ENCODE peak calls at places on chromosomes 16 and 17, in nine cellular contexts. B is BE2C; E is nucleus accumbens; Q is stimulated activated naive B cell treated with anti-CD40 and anti-IgM and Interleukin-4, amounts not matched to agents 10 μg/mL and 1 μg/mL and 100 μg/mL, for 72 hours; K is amniotic stem cell; M is aorta; A is GM19239; C is A549; N is fibroblast of mammary gland. I is an unnamed sample.

GRCh38 chr16:70298988-70299938 is at the start of gene DDX19B:
- DNase-seq in C (peak), Q (peak), M (peak), B (peak), A (peak), E (peak), K (peak), N (peak), I (no peak)

GRCh38 chr17:78726471-78727010 is 55.5 kb downstream of the CYTH1 start:
- DNase-seq in N (no peak), E (no peak), K (no peak), M (no peak), Q (no peak), C (no peak), A (no peak), B (no peak), I (no peak)

GRCh38 chr17:6796887-6797490 is 21.0 kb downstream of the FBXO39 start:
- DNase-seq in A (no peak), M (no peak), Q (no peak), N (peak), C (no peak), B (no peak), K (no peak), E (no peak), I (no peak)

GRCh38 chr17:42519546-42520444 is 16.2 kb upstream of the NAGLU start:
- DNase-seq in E (peak), B (no peak), A (no peak), M (peak), K (peak), C (peak), Q (no peak), N (peak), I (peak)

GRCh38 chr16:28130099-28131088 is 66.9 kb upstream of the GSG1L start:
- DNase-seq in A (no peak), C (no peak), E (no peak), Q (no peak), B (no peak), K (no peak), M (no peak), N (peak), I (peak)

GRCh38 chr16:69691980-69692911 is 34.1 kb downstream of the NQO1 start:
- DNase-seq in N (peak), K (no peak), C (no peak), B (no peak), A (peak), E (no peak), Q (no peak), M (no peak), I (no peak)

GRCh38 chr17:32943647-32944191 is 15.8 kb downstream of the TMEM98 start:
- DNase-seq in E (no peak), Q (no peak), N (peak), C (no peak), B (no peak), K (no peak), M (no peak), A (no peak), I (no peak)

GRCh38 chr16:7137560-7138330 is 194.9 kb upstream of the RBFOX1 start:
- DNase-seq in A (no peak), Q (no peak), B (no peak), M (no peak), N (peak), K (no peak), C (peak), E (no peak), I (no peak)

GRCh38 chr17:7043544-7044268 is at the start of gene SLC16A11:
- DNase-seq in N (no peak), C (no peak), E (peak), K (no peak), A (no peak), B (peak), Q (peak), M (no peak), I (no peak)

GRCh38 chr16:66511615-66512500 is 38.1 kb downstream of the TK2 start:
- DNase-seq in C (peak), B (peak), N (peak), A (no peak), M (no peak), E (no peak), K (no peak), Q (no peak), I (no peak)

GRCh38 chr17:48894886-48895285 is 2.3 kb downstream of the ATP5MC1 start:
- DNase-seq in N (no peak), B (no peak), K (no peak), A (no peak), M (no peak), E (no peak), C (no peak), Q (no peak), I (no peak)

GRCh38 chr16:262121-262745 is 13.5 kb downstream of the RGS11 start:
- DNase-seq in C (no peak), Q (no peak), K (no peak), B (no peak), M (no peak), A (no peak), E (no peak), N (no peak), I (no peak)

GRCh38 chr16:86261379-86261778 is 248.9 kb upstream of the FOXF1 start:
- DNase-seq in B (peak), E (no peak), C (peak), N (peak), Q (no peak), K (no peak), M (no peak), A (no peak), I (no peak)

GRCh38 chr17:8647202-8647601 is 16.7 kb upstream of the MYH10 start:
- DNase-seq in B (no peak), E (no peak), C (no peak), M (no peak), A (no peak), Q (no peak), K (no peak), N (no peak), I (no peak)

GRCh38 chr16:24776486-24777220 is 47.2 kb downstream of the TNRC6A start:
- DNase-seq in K (no peak), N (peak), E (peak), C (no peak), Q (no peak), B (peak), M (peak), A (no peak), I (no peak)

GRCh38 chr17:79248843-79249242 is 174.2 kb downstream of the ENGASE start:
- DNase-seq in K (no peak), C (no peak), M (no peak), B (no peak), Q (no peak), E (no peak), A (no peak), N (no peak), I (no peak)

GRCh38 chr16:61323456-61323855 is 712.8 kb downstream of the CDH8 start:
- DNase-seq in K (no peak), Q (no peak), E (no peak), C (no peak), B (no peak), N (no peak), A (no peak), M (no peak), I (no peak)

GRCh38 chr17:80375186-80375585 is 39.8 kb upstream of the ENDOV start:
- DNase-seq in B (no peak), Q (no peak), E (no peak), K (no peak), A (no peak), M (no peak), C (no peak), N (no peak), I (no peak)

GRCh38 chr16:4071686-4072561 is 44.3 kb downstream of the ADCY9 start:
- DNase-seq in C (no peak), M (no peak), B (no peak), Q (no peak), E (no peak), N (peak), A (no peak), K (no peak), I (no peak)

GRCh38 chr16:75029854-75030253 is 31.0 kb downstream of the ZNRF1 start:
- DNase-seq in A (no peak), K (no peak), E (no peak), Q (no peak), N (peak), M (no peak), B (no peak), C (peak), I (no peak)

GRCh38 chr17:27403480-27404005 is 52.7 kb upstream of the KSR1 start:
- DNase-seq in C (no peak), Q (no peak), B (no peak), N (no peak), E (no peak), M (no peak), K (no peak), A (no peak), I (no peak)

GRCh38 chr16:20938426-20938825 is 37.9 kb downstream of the LYRM1 start:
- DNase-seq in N (peak), Q (no peak), K (peak), M (no peak), E (no peak), A (no peak), B (no peak), C (no peak), I (no peak)

GRCh38 chr17:32319548-32319905 is 22.4 kb downstream of the C17orf75 start:
- DNase-seq in K (no peak), B (peak), A (peak), M (peak), C (peak), N (peak), Q (peak), E (peak), I (peak)

GRCh38 chr16:87435399-87436224 is 43.5 kb downstream of the MAP1LC3B start:
- DNase-seq in E (no peak), C (no peak), N (peak), A (no peak), Q (no peak), B (no peak), M (no peak), K (no peak), I (no peak)

GRCh38 chr16:46982335-46982734 is 8.9 kb upstream of the DNAJA2 start:
- DNase-seq in K (no peak), C (no peak), E (no peak), Q (no peak), M (no peak), A (no peak), N (no peak), B (no peak), I (no peak)

GRCh38 chr17:11144358-11145233 is 96.4 kb upstream of the SHISA6 start:
- DNase-seq in C (peak), K (no peak), E (peak), N (peak), M (no peak), B (no peak), A (no peak), Q (no peak), I (peak)

GRCh38 chr17:45020354-45021138 is 30.9 kb downstream of the DCAKD start:
- DNase-seq in E (peak), K (no peak), A (no peak), N (peak), B (peak), M (no peak), C (no peak), Q (no peak), I (no peak)

GRCh38 chr16:79993810-79994209 is 393.3 kb upstream of the MAF start:
- DNase-seq in N (no peak), C (no peak), A (no peak), M (no peak), Q (no peak), K (no peak), B (no peak), E (no peak), I (no peak)

GRCh38 chr17:76725580-76726230 is 701 bp downstream of the JMJD6 start:
- DNase-seq in A (no peak), N (no peak), C (peak), Q (peak), E (peak), M (peak), K (no peak), B (peak), I (no peak)

GRCh38 chr17:14306602-14307001 is 5.7 kb downstream of the HS3ST3B1 start:
- DNase-seq in M (no peak), C (no peak), A (no peak), K (no peak), Q (no peak), N (no peak), B (no peak), E (no peak), I (no peak)

GRCh38 chr16:67967956-67968439 is 439 bp downstream of the SLC12A4 start:
- DNase-seq in K (no peak), B (no peak), M (no peak), N (no peak), C (no peak), E (no peak), A (peak), Q (peak), I (peak)

I was measured in neuronal stem cell.